ENCODE peak calls at places on chromosomes 13 and 19, in five cellular contexts. B, E, D, M and T are unnamed samples. For H3K36me3, the result is how much of the 10 kb centered on the place peaks cover.

GRCh38 chr13:94607939-94608338 is 6.3 kb downstream of the GPR180 start:
- DNase-seq in D (no peak), E (no peak), B (no peak), M (no peak), T (no peak)

GRCh38 chr13:102724923-102725322 is 30.1 kb upstream of the METTL21C start:
- DNase-seq in E (peak), M (peak), D (peak), B (peak), T (no peak)

GRCh38 chr19:19578241-19578640 is 40.2 kb downstream of the CILP2 start:
- DNase-seq in B (no peak), D (no peak), E (no peak), M (no peak), T (no peak)

GRCh38 chr19:43586346-43586745 is 9.6 kb downstream of the IRGQ start:
- DNase-seq in B (no peak), E (no peak), M (no peak), D (no peak), T (no peak)

GRCh38 chr13:30802953-30803478 is 67.7 kb downstream of the ALOX5AP start:
- DNase-seq in D (peak), M (peak), B (peak), E (peak), T (peak)

GRCh38 chr19:2291185-2291751 is 9.3 kb upstream of the PEAK3 start:
- DNase-seq in E (no peak), D (peak), B (no peak), M (no peak), T (peak)

GRCh38 chr13:42048625-42049453 is at the start of gene DGKH:
- DNase-seq in M (peak), D (peak), B (peak), E (peak), T (peak)

GRCh38 chr13:27183561-27184147 is 12.0 kb upstream of the USP12 start:
- DNase-seq in D (no peak), B (peak), E (no peak), M (no peak), T (no peak)

GRCh38 chr19:36417752-36418286 is 625 bp downstream of the ZFP82 start:
- DNase-seq in B (no peak), E (peak), D (no peak), M (peak), T (no peak)

GRCh38 chr13:113886561-113887112 is 22.8 kb upstream of the GAS6 start:
- DNase-seq in B (no peak), D (no peak), E (no peak), M (no peak), T (no peak)

GRCh38 chr19:29586401-29586800 is 19.7 kb upstream of the POP4 start:
- DNase-seq in E (no peak), M (no peak), B (no peak), D (no peak), T (no peak)

GRCh38 chr13:98475521-98475920 is 101.4 kb downstream of the STK24 start:
- DNase-seq in D (no peak), E (no peak), B (peak), M (peak), T (peak)

GRCh38 chr19:3469638-3470499 is 10.5 kb downstream of the SMIM24 start:
- DNase-seq in E (no peak), D (no peak), M (no peak), B (no peak), T (peak)

GRCh38 chr19:35715981-35716734 is 1.6 kb upstream of the KMT2B start:
- DNase-seq in B (peak), M (no peak), D (peak), E (peak), T (peak)

GRCh38 chr19:55447421-55448174 is 4.5 kb upstream of the SHISA7 start:
- DNase-seq in D (peak), M (peak), B (no peak), E (no peak), T (peak)

GRCh38 chr13:100274942-100275506 is 186.1 kb downstream of the PCCA start:
- DNase-seq in D (no peak), E (no peak), B (no peak), M (peak), T (peak)

GRCh38 chr13:76398426-76398825 is 487.8 kb downstream of the KCTD12 start:
- DNase-seq in D (no peak), E (no peak), B (no peak), M (no peak), T (no peak)

GRCh38 chr13:100728201-100728600 is 53.6 kb upstream of the TMTC4 start:
- DNase-seq in D (no peak), M (no peak), B (no peak), E (no peak), T (no peak)

GRCh38 chr19:15303105-15303780 is 29.1 kb downstream of the BRD4 start:
- DNase-seq in M (no peak), E (no peak), D (no peak), B (no peak), T (no peak)

GRCh38 chr19:5131031-5131865 is 162.3 kb downstream of the KDM4B start:
- DNase-seq in D (no peak), M (no peak), E (peak), B (no peak), T (peak)

GRCh38 chr19:38662508-38663155 is 15.2 kb downstream of the ACTN4 start:
- DNase-seq in E (no peak), B (no peak), M (no peak), D (no peak), T (no peak)

GRCh38 chr19:38664503-38665211 is 17.2 kb downstream of the ACTN4 start:
- DNase-seq in D (no peak), B (no peak), M (peak), E (no peak), T (peak)

GRCh38 chr19:38665219-38665931 is 17.9 kb downstream of the ACTN4 start:
- DNase-seq in D (peak), B (no peak), E (no peak), M (no peak), T (no peak)

GRCh38 chr19:38663156-38663651 is 15.8 kb downstream of the ACTN4 start:
- DNase-seq in E (no peak), D (no peak), M (no peak), B (no peak), T (peak)

DNA sequence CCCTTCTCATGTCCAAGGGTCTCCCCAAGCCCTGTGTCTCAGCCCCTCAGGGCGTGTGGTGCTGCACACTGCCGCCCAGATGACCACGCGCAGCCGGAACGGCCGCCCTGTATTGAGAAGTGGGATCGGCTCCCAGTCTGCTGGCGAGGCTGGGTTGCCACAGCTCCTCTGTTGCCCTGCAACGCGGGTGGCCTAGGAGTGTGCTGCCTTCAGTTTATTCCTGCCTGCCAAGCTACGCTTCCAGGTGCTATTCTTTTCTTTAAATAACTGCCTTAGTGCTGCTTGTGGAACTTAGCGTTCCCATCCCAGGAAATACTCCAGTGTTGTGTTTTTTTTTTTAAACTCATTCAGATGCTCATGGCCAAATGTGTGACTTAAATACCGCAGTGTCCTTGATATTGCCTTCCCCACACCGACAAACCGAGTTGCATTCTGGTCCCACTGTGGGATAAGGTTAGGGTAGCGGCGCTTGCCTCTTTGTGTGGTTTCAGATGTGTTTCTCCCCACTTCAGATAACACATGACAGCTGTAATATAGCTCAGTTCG is 16.6 kb downstream of the ACTN4 start:
- DNase-seq in D (no peak), E (no peak), B (peak), M (no peak), T (peak)
- H3K36me3 ChIP-seq in D (under half), E (under half), B (under half), M (under half), T (under half)

GRCh38 chr13:59877933-59878332 is 285.8 kb downstream of the DIAPH3 start:
- DNase-seq in E (no peak), D (peak), B (no peak), M (no peak), T (no peak)

GRCh38 chr13:59874973-59875372 is 288.8 kb downstream of the DIAPH3 start:
- DNase-seq in D (no peak), M (no peak), E (no peak), B (no peak), T (no peak)

GRCh38 chr13:59867867-59868266 is 295.9 kb downstream of the DIAPH3 start:
- DNase-seq in B (no peak), M (no peak), D (no peak), E (no peak), T (no peak)

GRCh38 chr13:59873856-59874255 is 289.9 kb downstream of the DIAPH3 start:
- DNase-seq in B (no peak), D (no peak), M (no peak), E (no peak), T (no peak)

GRCh38 chr13:59873309-59873708 is 290.4 kb downstream of the DIAPH3 start:
- DNase-seq in M (no peak), B (no peak), E (no peak), D (no peak), T (no peak)
- H3K4me3 ChIP-seq in M (no peak), B (no peak), E (no peak), D (no peak), T (no peak)

GRCh38 chr13:110331362-110331761 is 24.3 kb downstream of the COL4A2 start:
- DNase-seq in E (no peak), D (peak), B (no peak), M (no peak), T (no peak)
- H3K36me3 ChIP-seq in E (under half), D (half or more), B (under half), M (under half), T (under half)

GRCh38 chr13:45337803-45338202 is 3.2 kb downstream of the TPT1 start:
- DNase-seq in M (no peak), D (no peak), B (no peak), E (no peak), T (no peak)
- H3K4me3 ChIP-seq in M (no peak), D (peak), B (no peak), E (no peak), T (no peak)

GRCh38 chr13:33245505-33245904 is 40.0 kb downstream of the STARD13 start:
- DNase-seq in E (no peak), B (no peak), D (no peak), M (no peak), T (no peak)
- H3K36me3 ChIP-seq in E (under half), B (under half), D (under half), M (under half), T (under half)

DNA sequence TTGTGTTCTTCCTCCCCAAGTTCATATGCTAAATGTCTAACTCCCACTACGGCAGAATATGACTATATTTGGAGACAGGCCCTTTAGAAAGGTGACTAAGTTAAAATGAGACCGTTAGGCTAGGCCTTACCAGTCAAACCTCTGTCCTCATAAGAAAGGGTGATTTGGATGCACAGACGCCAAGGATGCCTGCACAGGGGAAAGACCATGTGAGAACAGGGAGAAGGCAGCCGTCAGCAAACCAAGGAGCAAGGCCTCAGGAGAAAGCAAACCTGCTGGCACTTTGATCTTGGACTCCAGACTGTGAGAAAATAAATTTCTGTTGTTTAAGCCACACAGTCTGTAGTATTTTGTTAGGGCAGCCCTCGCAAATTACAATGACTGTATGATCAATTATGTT is 13.1 kb upstream of the FOXO1 start:
- DNase-seq in M (no peak), B (no peak), E (no peak), D (no peak), T (no peak)
- H3K4me3 ChIP-seq in M (no peak), B (no peak), E (no peak), D (no peak), T (no peak)

DNA sequence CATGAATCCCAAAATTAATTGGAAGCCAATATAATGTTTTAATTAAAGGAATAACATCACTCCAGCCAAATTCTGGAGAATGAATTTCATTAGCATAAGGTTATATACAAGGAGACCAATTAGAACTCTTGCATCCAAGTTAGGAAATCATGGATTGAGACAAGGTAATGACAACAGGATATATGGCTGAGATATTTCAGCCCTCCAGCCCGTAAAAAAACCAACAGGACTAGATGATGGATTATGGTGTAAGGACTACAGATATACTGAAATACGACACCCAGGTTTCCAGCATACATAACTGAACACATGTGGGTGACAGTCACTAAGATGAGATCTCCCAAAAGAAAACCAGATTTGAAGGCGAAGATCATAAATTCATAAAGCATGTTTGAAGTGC is 56.5 kb downstream of the TSC22D1 start:
- DNase-seq in M (no peak), B (no peak), E (no peak), D (no peak), T (no peak)
- H3K36me3 ChIP-seq in M (under half), B (under half), E (under half), D (under half), T (under half)

GRCh38 chr13:34816118-34816517 is 126.0 kb upstream of the NBEA start:
- DNase-seq in M (peak), B (no peak), E (no peak), D (no peak), T (peak)

GRCh38 chr13:34817246-34817645 is 124.8 kb upstream of the NBEA start:
- DNase-seq in M (no peak), D (peak), E (no peak), B (no peak), T (no peak)

GRCh38 chr13:34810996-34811395 is 131.1 kb upstream of the NBEA start:
- DNase-seq in E (no peak), D (no peak), B (no peak), M (no peak), T (no peak)

GRCh38 chr13:34816543-34816942 is 125.5 kb upstream of the NBEA start:
- DNase-seq in D (peak), M (no peak), B (no peak), E (peak), T (no peak)
- H3K4me3 ChIP-seq in D (no peak), M (no peak), B (no peak), E (no peak), T (no peak)